ENCODE peak calls at places on chromosomes 6 and 20, in ten cellular contexts. H, Q, S, N, C, L, G, X, I and O are unnamed samples.
A peak's percentile ranks its signal among the peaks of the same experiment; 100 is the strongest.

GRCh38 chr20:51462566-51463276 is 79.8 kb downstream of the NFATC2 start:
- DNase-seq in H (peak; percentile 80), Q (peak; percentile 80), S (peak; percentile 65), N (peak; percentile 83), C (peak; percentile 89), L (no peak), G (no peak), X (no peak), I (peak; percentile 62), O (no peak)

GRCh38 chr6:52362443-52363221 is 681 bp downstream of the PAQR8 start:
- DNase-seq in H (no peak), Q (no peak), S (peak; percentile 15), N (peak; percentile 7), C (peak; percentile 69), L (no peak), G (peak; percentile 69), X (peak; percentile 68), I (peak; percentile 6), O (no peak)

GRCh38 chr6:28772480-28773381 is 151.1 kb downstream of the TRIM27 start:
- DNase-seq in H (no peak), Q (no peak), S (no peak), N (no peak), C (no peak), L (peak; percentile 58), G (no peak), X (no peak), I (no peak), O (no peak)

GRCh38 chr6:169794317-169795055 is 43.1 kb downstream of the ERMARD start:
- DNase-seq in H (no peak), Q (no peak), S (no peak), N (no peak), C (peak; percentile 40), L (no peak), G (peak; percentile 45), X (no peak), I (no peak), O (no peak)

GRCh38 chr6:6865601-6866000 is 242.2 kb upstream of the RREB1 start:
- DNase-seq in H (no peak), Q (no peak), S (no peak), N (no peak), C (no peak), L (no peak), G (no peak), X (no peak), I (no peak), O (no peak)

GRCh38 chr20:61929561-61929960 is 136.1 kb downstream of the TAF4 start:
- DNase-seq in H (no peak), Q (no peak), S (no peak), N (no peak), C (peak; percentile 39), L (no peak), G (no peak), X (no peak), I (no peak), O (no peak)

GRCh38 chr6:43495409-43495941 is 14.7 kb downstream of the LRRC73 start:
- DNase-seq in H (no peak), Q (no peak), S (no peak), N (no peak), C (no peak), L (no peak), G (no peak), X (no peak), I (no peak), O (no peak)

GRCh38 chr20:62356143-62356947 is 10.8 kb downstream of the LAMA5 start:
- DNase-seq in H (no peak), Q (no peak), S (no peak), N (no peak), C (peak; percentile 93), L (no peak), G (no peak), X (no peak), I (no peak), O (no peak)

GRCh38 chr6:35089935-35090505 is 51.1 kb downstream of the TCP11 start:
- DNase-seq in H (peak; percentile 83), Q (peak; percentile 95), S (peak; percentile 91), N (peak; percentile 88), C (no peak), L (no peak), G (peak; percentile 32), X (peak; percentile 37), I (peak; percentile 51), O (peak; percentile 71)

GRCh38 chr20:1304711-1305515 is 24.0 kb downstream of the SDCBP2 start:
- DNase-seq in H (no peak), Q (no peak), S (no peak), N (no peak), C (no peak), L (no peak), G (no peak), X (no peak), I (no peak), O (no peak)

GRCh38 chr6:159298840-159299239 is 129.6 kb downstream of the FNDC1 start:
- DNase-seq in H (no peak), Q (no peak), S (no peak), N (no peak), C (no peak), L (no peak), G (no peak), X (no peak), I (no peak), O (no peak)
- TF ChIP-seq CTCF in H (no peak), Q (no peak), S (no peak), N (no peak), C (no peak), L (peak; percentile 29), G (no peak), X (no peak), I (no peak), O (no peak)

DNA sequence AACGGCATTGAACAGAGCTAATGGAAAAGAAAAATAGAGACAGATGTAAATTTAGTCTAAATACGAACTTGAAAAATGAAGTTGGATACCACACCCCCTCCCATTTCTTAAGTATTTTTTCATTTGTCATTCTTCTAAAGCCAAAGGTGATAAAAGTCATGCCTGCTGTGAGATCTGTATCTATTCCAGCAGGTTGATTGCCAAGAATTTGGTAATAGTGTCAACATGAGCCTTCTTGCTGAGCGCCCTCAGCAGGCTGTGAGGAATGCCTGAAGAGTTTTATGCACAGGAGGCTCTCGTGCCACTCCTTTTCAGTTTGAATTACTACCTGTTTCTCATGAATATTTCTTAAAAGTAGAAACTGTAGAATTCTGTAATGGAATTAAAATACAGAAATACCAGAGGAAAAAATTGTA is 165.4 kb downstream of the QKI start:
- DNase-seq in H (no peak), Q (peak; percentile 60), S (peak; percentile 22), N (no peak), C (no peak), L (no peak), G (no peak), X (no peak), I (no peak), O (no peak)
- TF ChIP-seq CTCF in H (no peak), Q (peak; percentile 55), S (peak; percentile 20), N (peak; percentile 7), C (no peak), L (peak; percentile 2), G (no peak), X (no peak), I (peak; percentile 23), O (peak; percentile 2)

DNA sequence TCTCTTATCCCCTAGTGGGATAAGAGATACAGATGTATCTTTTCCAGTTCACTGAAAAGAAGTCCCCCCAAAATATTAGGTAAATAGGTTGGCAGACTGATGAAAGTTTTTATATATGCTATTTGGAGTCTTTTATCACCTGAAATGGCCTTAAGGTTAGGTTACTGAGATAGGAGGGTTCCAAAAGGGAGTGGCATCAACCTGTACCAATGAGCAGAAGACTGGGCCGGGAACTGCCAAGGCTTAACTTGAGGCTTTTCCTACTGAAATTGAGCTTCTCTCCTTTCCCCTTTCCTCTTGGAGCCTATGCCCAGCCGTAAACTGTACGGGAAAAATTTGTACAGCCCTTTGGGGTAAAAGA is 42.0 kb downstream of the EIF2S2 start:
- DNase-seq in H (no peak), Q (no peak), S (no peak), N (no peak), C (no peak), L (no peak), G (no peak), X (no peak), I (no peak), O (no peak)
- TF ChIP-seq CTCF in H (no peak), Q (no peak), S (no peak), N (no peak), C (no peak), L (no peak), G (peak; percentile 3), X (no peak), I (no peak), O (no peak)

DNA sequence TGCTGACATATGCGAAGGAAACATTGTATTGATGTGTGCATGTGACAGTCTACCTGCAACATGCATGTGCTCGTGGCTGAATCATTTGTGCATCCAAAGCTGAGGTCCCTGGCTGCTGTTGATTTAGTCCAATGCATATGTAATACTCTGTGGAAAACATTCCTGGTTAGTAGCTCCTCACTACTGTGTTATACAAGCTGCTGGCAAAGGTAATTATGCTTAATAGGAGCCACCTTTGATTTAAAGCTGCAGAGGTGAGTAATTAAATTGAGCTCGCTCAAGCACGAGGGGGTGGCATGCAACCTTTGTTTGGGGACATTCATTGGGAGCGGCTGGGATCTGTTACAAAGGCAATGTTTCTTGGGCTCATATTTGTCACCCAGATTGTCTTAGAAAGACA is 24.6 kb downstream of the TSHZ2 start:
- DNase-seq in H (no peak), Q (no peak), S (no peak), N (no peak), C (no peak), L (no peak), G (no peak), X (no peak), I (no peak), O (no peak)
- TF ChIP-seq CTCF in H (no peak), Q (no peak), S (no peak), N (no peak), C (no peak), L (no peak), G (no peak), X (no peak), I (no peak), O (no peak)

DNA sequence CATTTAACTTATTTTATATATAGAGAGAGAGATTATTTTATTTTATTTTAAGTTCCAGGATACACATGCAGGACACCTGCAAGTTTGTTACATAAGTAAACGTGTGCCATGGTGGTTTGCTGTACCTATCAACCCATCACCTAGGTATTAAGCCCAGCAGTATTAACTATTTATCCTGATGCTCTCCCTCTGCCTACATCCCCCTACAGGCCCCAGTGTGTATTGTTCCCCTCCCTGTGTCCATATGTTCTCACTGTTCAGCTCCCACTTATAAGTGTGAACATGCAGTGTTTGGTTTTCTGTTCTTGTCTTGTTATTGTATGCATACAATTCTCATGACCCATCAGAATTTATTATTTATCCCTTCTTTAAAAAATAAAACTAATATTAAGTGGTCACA is 34.6 kb downstream of the FKBP1C start:
- DNase-seq in H (no peak), Q (no peak), S (no peak), N (no peak), C (no peak), L (peak; percentile 3), G (no peak), X (no peak), I (no peak), O (no peak)
- TF ChIP-seq CTCF in H (no peak), Q (no peak), S (no peak), N (no peak), C (no peak), L (peak; percentile 51), G (no peak), X (no peak), I (no peak), O (no peak)